ENCODE peak calls at places on chromosomes 3 and 15, in four cellular contexts. B is NCI-H1417; N is A172; I is activated T-cell treated with anti-CD3 and anti-CD28 coated beads, Interleukin-2, amount 50 U/mL, for 48 hours. O is an unnamed sample.

GRCh38 chr3:10263549-10264363 is 15.5 kb downstream of the TATDN2 start:
- DNase-seq in B (no peak), N (peak; percentile 36), I (peak; percentile 77), O (no peak)

GRCh38 chr3:69364354-69364753 is 21.5 kb downstream of the FRMD4B start:
- DNase-seq in B (no peak), N (peak; percentile 40), I (no peak), O (no peak)

GRCh38 chr3:39637807-39638206 is 170.3 kb downstream of the MOBP start:
- DNase-seq in B (no peak), N (peak; percentile 73), I (no peak), O (no peak)

GRCh38 chr3:98657429-98657828 is 64.0 kb upstream of the CPOX start:
- DNase-seq in B (no peak), N (no peak), I (peak; percentile 52), O (peak; percentile 4)

GRCh38 chr3:189144645-189145044 is 27.1 kb upstream of the TPRG1 start:
- DNase-seq in B (no peak), N (peak; percentile 33), I (no peak), O (no peak)

GRCh38 chr3:116340680-116341216 is 104.5 kb downstream of the LSAMP start:
- DNase-seq in B (no peak), N (no peak), I (no peak), O (no peak)

GRCh38 chr15:89455535-89455934 is 40.8 kb downstream of the RHCG start:
- DNase-seq in B (no peak), N (no peak), I (no peak), O (no peak)

GRCh38 chr3:171654809-171655208 is 155.5 kb downstream of the PLD1 start:
- DNase-seq in B (no peak), N (no peak), I (no peak), O (peak; percentile 34)

GRCh38 chr3:38164136-38164965 is 986 bp upstream of the OXSR1 start:
- DNase-seq in B (no peak), N (no peak), I (no peak), O (no peak)

GRCh38 chr3:40925228-40925627 is 274.1 kb upstream of the CTNNB1 start:
- DNase-seq in B (no peak), N (no peak), I (no peak), O (no peak)

GRCh38 chr3:31105438-31106077 is 211.1 kb upstream of the GADL1 start:
- DNase-seq in B (no peak), N (peak; percentile 95), I (peak; percentile 22), O (no peak)

GRCh38 chr15:69160141-69160975 is at the start of gene GLCE:
- DNase-seq in B (peak; percentile 99), N (peak; percentile 93), I (peak; percentile 94), O (peak; percentile 99)

GRCh38 chr3:54846085-54846484 is 81.8 kb downstream of the LRTM1 start:
- DNase-seq in B (no peak), N (no peak), I (no peak), O (no peak)

GRCh38 chr3:16300881-16301359 is 35.9 kb downstream of the OXNAD1 start:
- DNase-seq in B (no peak), N (no peak), I (peak; percentile 58), O (no peak)

GRCh38 chr15:40847225-40847961 is 3.5 kb downstream of the SPINT1 start:
- DNase-seq in B (peak; percentile 49), N (peak; percentile 68), I (no peak), O (peak; percentile 40)

GRCh38 chr3:169387751-169388696 is 275.5 kb downstream of the MECOM start:
- DNase-seq in B (no peak), N (no peak), I (no peak), O (no peak)

GRCh38 chr15:57385923-57386390 is 9.7 kb downstream of the CGNL1 start:
- DNase-seq in B (no peak), N (no peak), I (no peak), O (no peak)

GRCh38 chr3:12489832-12490231 is 5.6 kb downstream of the TSEN2 start:
- DNase-seq in B (no peak), N (no peak), I (no peak), O (no peak)

GRCh38 chr3:120170223-120170622 is 76.0 kb upstream of the GSK3B start:
- DNase-seq in B (peak; percentile 74), N (peak; percentile 92), I (no peak), O (no peak)

GRCh38 chr3:63278171-63278999 is at the start of gene SYNPR:
- DNase-seq in B (peak; percentile 49), N (no peak), I (no peak), O (no peak)

GRCh38 chr3:193391902-193392301 is 13.3 kb upstream of the ATP13A5 start:
- DNase-seq in B (no peak), N (peak; percentile 84), I (no peak), O (no peak)

GRCh38 chr3:56621686-56622085 is 61.4 kb downstream of the TASOR start:
- DNase-seq in B (no peak), N (no peak), I (no peak), O (no peak)

GRCh38 chr3:129016366-129016724 is 15.2 kb downstream of the EFCC1 start:
- DNase-seq in B (peak; percentile 81), N (peak; percentile 41), I (peak; percentile 67), O (no peak)

GRCh38 chr3:29531611-29532150 is 250.8 kb downstream of the RBMS3 start:
- DNase-seq in B (no peak), N (no peak), I (no peak), O (no peak)

GRCh38 chr3:189756651-189757078 is 125.5 kb downstream of the TP63 start:
- DNase-seq in B (peak; percentile 46), N (no peak), I (no peak), O (no peak)

GRCh38 chr3:111649180-111649579 is 54.0 kb upstream of the ZBED2 start:
- DNase-seq in B (no peak), N (no peak), I (no peak), O (no peak)

GRCh38 chr3:41026394-41027177 is 172.7 kb upstream of the CTNNB1 start:
- DNase-seq in B (no peak), N (peak; percentile 2), I (no peak), O (peak; percentile 62)

GRCh38 chr3:49519266-49519665 is 35.0 kb upstream of the BSN start:
- DNase-seq in B (no peak), N (no peak), I (no peak), O (peak; percentile 89)

GRCh38 chr3:82807781-82808180 is 1046.3 kb upstream of the GBE1 start:
- DNase-seq in B (no peak), N (no peak), I (no peak), O (no peak)

GRCh38 chr15:86743283-86743903 is 663.7 kb downstream of the AGBL1 start:
- DNase-seq in B (no peak), N (peak; percentile 4), I (peak; percentile 81), O (no peak)

GRCh38 chr3:57952651-57953050 is 55.6 kb upstream of the FLNB start:
- DNase-seq in B (no peak), N (no peak), I (no peak), O (no peak)

GRCh38 chr3:33299395-33300081 is 22.3 kb downstream of the FBXL2 start:
- DNase-seq in B (no peak), N (peak; percentile 78), I (no peak), O (no peak)

GRCh38 chr15:72604794-72605193 is 49.7 kb upstream of the GOLGA6B start:
- DNase-seq in B (no peak), N (peak; percentile 28), I (no peak), O (no peak)

GRCh38 chr3:61505197-61505596 is 56.2 kb upstream of the PTPRG start:
- DNase-seq in B (no peak), N (no peak), I (no peak), O (no peak)

GRCh38 chr15:92047900-92048299 is 194.4 kb downstream of the SLCO3A1 start:
- DNase-seq in B (no peak), N (no peak), I (no peak), O (no peak)

GRCh38 chr15:78075490-78076230 is 1.9 kb downstream of the TBC1D2B start:
- DNase-seq in B (peak; percentile 45), N (peak; percentile 57), I (no peak), O (no peak)

GRCh38 chr15:38072507-38073277 is 138.3 kb downstream of the TMCO5A start:
- DNase-seq in B (no peak), N (peak; percentile 26), I (peak; percentile 38), O (peak; percentile 97)

GRCh38 chr3:5479229-5479799 is 291.8 kb downstream of the EDEM1 start:
- DNase-seq in B (no peak), N (peak; percentile 2), I (no peak), O (no peak)

GRCh38 chr3:104428526-104428925 is 938.2 kb upstream of the ALCAM start:
- DNase-seq in B (no peak), N (no peak), I (no peak), O (no peak)